ENCODE peak calls at places on chromosome 7, in five cellular contexts. One of them, this sample, is unnamed.

GRCh38 chr7:36075561-36075960 is 77.5 kb upstream of the EEPD1 start:
- DNase-seq in cardiac muscle cell: no peak
- DNase-seq in bronchial epithelial cell: no peak
- DNase-seq in brain microvascular endothelial cell: no peak
- DNase-seq in foreskin fibroblast: no peak
- DNase-seq in this sample: no peak

GRCh38 chr7:155371884-155372781 is 74.5 kb downstream of the INSIG1 start:
- DNase-seq in cardiac muscle cell: no peak
- DNase-seq in bronchial epithelial cell: no peak
- DNase-seq in brain microvascular endothelial cell: no peak
- DNase-seq in foreskin fibroblast: peak
- DNase-seq in this sample: no peak

GRCh38 chr7:70406419-70407189 is 725.3 kb upstream of the GALNT17 start:
- DNase-seq in cardiac muscle cell: no peak
- DNase-seq in bronchial epithelial cell: no peak
- DNase-seq in brain microvascular endothelial cell: no peak
- DNase-seq in foreskin fibroblast: peak
- DNase-seq in this sample: peak

GRCh38 chr7:29360633-29361625 is 166.4 kb downstream of the CHN2 start:
- DNase-seq in cardiac muscle cell: no peak
- DNase-seq in bronchial epithelial cell: no peak
- DNase-seq in brain microvascular endothelial cell: no peak
- DNase-seq in foreskin fibroblast: no peak
- DNase-seq in this sample: peak

GRCh38 chr7:36658603-36659516 is 65.4 kb downstream of the AOAH start:
- DNase-seq in cardiac muscle cell: no peak
- DNase-seq in bronchial epithelial cell: peak
- DNase-seq in brain microvascular endothelial cell: peak
- DNase-seq in foreskin fibroblast: peak
- DNase-seq in this sample: no peak

GRCh38 chr7:150403376-150404171 is 24.4 kb downstream of the ZNF775 start:
- DNase-seq in cardiac muscle cell: no peak
- DNase-seq in bronchial epithelial cell: no peak
- DNase-seq in brain microvascular endothelial cell: no peak
- DNase-seq in foreskin fibroblast: no peak
- DNase-seq in this sample: peak

GRCh38 chr7:96708872-96709271 is 774 bp downstream of the SEM1 start:
- DNase-seq in cardiac muscle cell: no peak
- DNase-seq in bronchial epithelial cell: no peak
- DNase-seq in brain microvascular endothelial cell: no peak
- DNase-seq in foreskin fibroblast: no peak
- DNase-seq in this sample: no peak

GRCh38 chr7:158824028-158824427 is 5.3 kb downstream of the ESYT2 start:
- DNase-seq in cardiac muscle cell: no peak
- DNase-seq in bronchial epithelial cell: no peak
- DNase-seq in brain microvascular endothelial cell: peak
- DNase-seq in foreskin fibroblast: no peak
- DNase-seq in this sample: no peak

GRCh38 chr7:77908664-77909063 is 110.1 kb downstream of the PHTF2 start:
- DNase-seq in cardiac muscle cell: no peak
- DNase-seq in bronchial epithelial cell: no peak
- DNase-seq in brain microvascular endothelial cell: no peak
- DNase-seq in foreskin fibroblast: no peak
- DNase-seq in this sample: no peak

GRCh38 chr7:80463272-80463920 is 48.5 kb downstream of the GNAT3 start:
- DNase-seq in cardiac muscle cell: no peak
- DNase-seq in bronchial epithelial cell: peak
- DNase-seq in brain microvascular endothelial cell: peak
- DNase-seq in foreskin fibroblast: peak
- DNase-seq in this sample: no peak

GRCh38 chr7:3095046-3095445 is 51.4 kb upstream of the CARD11 start:
- DNase-seq in cardiac muscle cell: no peak
- DNase-seq in bronchial epithelial cell: no peak
- DNase-seq in brain microvascular endothelial cell: no peak
- DNase-seq in foreskin fibroblast: no peak
- DNase-seq in this sample: no peak

GRCh38 chr7:26326211-26326610 is 34.5 kb downstream of the SNX10 start:
- DNase-seq in cardiac muscle cell: no peak
- DNase-seq in bronchial epithelial cell: peak
- DNase-seq in brain microvascular endothelial cell: no peak
- DNase-seq in foreskin fibroblast: no peak
- DNase-seq in this sample: no peak

GRCh38 chr7:7446616-7447015 is 89.1 kb downstream of the COL28A1 start:
- DNase-seq in cardiac muscle cell: no peak
- DNase-seq in bronchial epithelial cell: peak
- DNase-seq in brain microvascular endothelial cell: no peak
- DNase-seq in foreskin fibroblast: peak
- DNase-seq in this sample: no peak
- H3K4me3 ChIP-seq in cardiac muscle cell: no peak
- H3K4me3 ChIP-seq in bronchial epithelial cell: no peak
- H3K4me3 ChIP-seq in brain microvascular endothelial cell: no peak
- H3K4me3 ChIP-seq in foreskin fibroblast: no peak
- H3K4me3 ChIP-seq in this sample: no peak

GRCh38 chr7:108146070-108146842 is 16.1 kb upstream of the LAMB4 start:
- DNase-seq in cardiac muscle cell: peak
- DNase-seq in bronchial epithelial cell: peak
- DNase-seq in brain microvascular endothelial cell: peak
- DNase-seq in foreskin fibroblast: peak
- DNase-seq in this sample: peak
- TF ChIP-seq CTCF in cardiac muscle cell: peak
- TF ChIP-seq CTCF in bronchial epithelial cell: peak
- TF ChIP-seq CTCF in brain microvascular endothelial cell: peak
- TF ChIP-seq CTCF in foreskin fibroblast: peak
- TF ChIP-seq CTCF in this sample: peak

DNA sequence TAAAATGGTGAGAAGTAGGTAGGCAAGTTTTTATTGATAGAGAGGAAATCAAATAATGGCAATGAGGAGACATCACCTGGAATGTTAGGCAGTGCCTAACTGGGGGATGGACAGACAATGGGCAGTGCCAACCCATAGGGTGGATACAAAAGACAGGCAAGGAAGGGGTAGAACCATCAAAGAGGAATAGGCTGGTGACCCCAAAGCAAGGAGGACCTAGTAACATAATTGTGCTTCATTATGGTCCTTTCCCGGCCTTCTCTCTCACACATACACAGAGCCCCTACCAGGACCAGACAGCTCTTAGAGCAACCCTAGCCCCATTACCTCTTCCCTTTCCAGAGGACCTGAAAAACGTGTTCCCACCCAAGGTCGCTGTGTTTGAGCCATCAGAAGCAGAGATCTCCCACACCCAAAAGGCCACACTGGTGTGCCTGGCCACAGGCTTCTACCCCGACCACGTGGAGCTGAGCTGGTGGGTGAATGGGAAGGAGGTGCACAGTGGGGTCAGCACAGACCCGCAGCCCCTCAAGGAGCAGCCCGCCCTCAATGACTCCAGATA is 30.0 kb downstream of the PRSS2 start:
- DNase-seq in cardiac muscle cell: no peak
- DNase-seq in bronchial epithelial cell: no peak
- DNase-seq in brain microvascular endothelial cell: no peak
- DNase-seq in foreskin fibroblast: no peak
- DNase-seq in this sample: no peak
- H3K4me3 ChIP-seq in cardiac muscle cell: no peak
- H3K4me3 ChIP-seq in bronchial epithelial cell: no peak
- H3K4me3 ChIP-seq in brain microvascular endothelial cell: no peak
- H3K4me3 ChIP-seq in foreskin fibroblast: no peak
- H3K4me3 ChIP-seq in this sample: no peak

GRCh38 chr7:75776295-75776971 is 4.4 kb upstream of the CCL26 start:
- DNase-seq in cardiac muscle cell: no peak
- DNase-seq in bronchial epithelial cell: peak
- DNase-seq in brain microvascular endothelial cell: peak
- DNase-seq in foreskin fibroblast: peak
- DNase-seq in this sample: no peak
- TF ChIP-seq CTCF in cardiac muscle cell: no peak
- TF ChIP-seq CTCF in bronchial epithelial cell: no peak
- TF ChIP-seq CTCF in brain microvascular endothelial cell: no peak
- TF ChIP-seq CTCF in foreskin fibroblast: no peak
- TF ChIP-seq CTCF in this sample: no peak